ENCODE peak calls at places on chromosome 4, in seven cellular contexts. U is fibroblast of pulmonary artery, M is Right ventricle myocardium superior, P is AG04449, W is GM12878, X is left kidney, T is GM12865. O is an unnamed sample.
A peak's percentile ranks its signal among the peaks of the same experiment; 100 is the strongest.

GRCh38 chr4:61500883-61501282 is 300.8 kb downstream of the ADGRL3 start:
- DNase-seq in U (peak; percentile 53), M (no peak), P (no peak), W (no peak), X (peak; percentile 6), T (no peak), O (no peak)

GRCh38 chr4:102825261-102826071 is 1.9 kb downstream of the UBE2D3 start:
- DNase-seq in U (peak; percentile 79), M (no peak), P (no peak), W (no peak), X (peak; percentile 75), T (peak; percentile 64), O (no peak)

GRCh38 chr4:146329042-146329716 is 114.8 kb downstream of the REELD1 start:
- DNase-seq in U (peak; percentile 83), M (no peak), P (peak; percentile 65), W (no peak), X (no peak), T (no peak), O (no peak)

GRCh38 chr4:166078956-166079355 is 205.9 kb downstream of the TLL1 start:
- DNase-seq in U (peak; percentile 39), M (no peak), P (no peak), W (no peak), X (peak; percentile 52), T (no peak), O (no peak)

GRCh38 chr4:101217353-101218031 is 129.8 kb downstream of the PPP3CA start:
- DNase-seq in U (peak; percentile 36), M (peak; percentile 31), P (no peak), W (no peak), X (no peak), T (no peak), O (no peak)

GRCh38 chr4:15805583-15806517 is 27.7 kb downstream of the CD38 start:
- DNase-seq in U (peak; percentile 76), M (no peak), P (peak; percentile 4), W (peak; percentile 48), X (peak; percentile 87), T (peak; percentile 66), O (peak; percentile 47)

GRCh38 chr4:65046496-65047101 is 623.7 kb downstream of the EPHA5 start:
- DNase-seq in U (peak; percentile 36), M (no peak), P (no peak), W (no peak), X (peak; percentile 64), T (no peak), O (no peak)

GRCh38 chr4:20026456-20026855 is 225.2 kb upstream of the SLIT2 start:
- DNase-seq in U (peak; percentile 36), M (no peak), P (no peak), W (no peak), X (no peak), T (no peak), O (no peak)

GRCh38 chr4:52853351-52853750 is 8.8 kb upstream of the RASL11B start:
- DNase-seq in U (peak; percentile 36), M (no peak), P (peak; percentile 74), W (no peak), X (no peak), T (no peak), O (no peak)

GRCh38 chr4:38160487-38161207 is 200.4 kb downstream of the PTTG2 start:
- DNase-seq in U (peak; percentile 99), M (no peak), P (peak; percentile 95), W (peak; percentile 69), X (peak; percentile 54), T (peak; percentile 81), O (peak; percentile 81)

GRCh38 chr4:87309625-87310024 is 13.1 kb downstream of the HSD17B13 start:
- DNase-seq in U (peak; percentile 76), M (no peak), P (no peak), W (no peak), X (no peak), T (no peak), O (no peak)

GRCh38 chr4:110275871-110276270 is 77.5 kb upstream of the ELOVL6 start:
- DNase-seq in U (peak; percentile 14), M (no peak), P (peak; percentile 50), W (no peak), X (no peak), T (no peak), O (no peak)

GRCh38 chr4:107800058-107800457 is 24.7 kb upstream of the SGMS2 start:
- DNase-seq in U (no peak), M (no peak), P (no peak), W (no peak), X (no peak), T (no peak), O (no peak)

GRCh38 chr4:48778431-48779094 is 1.5 kb downstream of the FRYL start:
- DNase-seq in U (peak; percentile 63), M (no peak), P (peak; percentile 26), W (no peak), X (peak; percentile 29), T (no peak), O (no peak)

GRCh38 chr4:23875317-23875716 is 14.5 kb downstream of the PPARGC1A start:
- DNase-seq in U (no peak), M (no peak), P (no peak), W (no peak), X (no peak), T (no peak), O (no peak)

O was measured in GM20000.